ENCODE peak calls at places on chromosomes 5 and 9, in nine cellular contexts. G is astrocyte of the cerebellum, L is fibroblast of mammary gland, H is MCF 10A, K is mucosa of descending colon, Q is heart right ventricle, Z is PC-9, F is astrocyte of the spinal cord, E is MM.1S. N is an unnamed sample.
A peak's percentile ranks its signal among the peaks of the same experiment; 100 is the strongest.

GRCh38 chr5:73189816-73190451 is 16.9 kb downstream of the TMEM174 start:
- DNase-seq in G (peak; percentile 69), L (peak; percentile 66), H (peak; percentile 18), K (no peak), Q (no peak), Z (no peak), F (peak; percentile 72), E (no peak), N (no peak)

GRCh38 chr5:34570721-34571379 is 85.3 kb upstream of the RAI14 start:
- DNase-seq in G (no peak), L (peak; percentile 90), H (peak; percentile 21), K (no peak), Q (no peak), Z (no peak), F (peak; percentile 75), E (no peak), N (no peak)

GRCh38 chr9:27369591-27369990 is 72.6 kb upstream of the EQTN start:
- DNase-seq in G (no peak), L (no peak), H (peak; percentile 37), K (no peak), Q (no peak), Z (no peak), F (no peak), E (no peak), N (no peak)

GRCh38 chr5:137205237-137205636 is 293.9 kb downstream of the SPOCK1 start:
- DNase-seq in G (no peak), L (no peak), H (peak; percentile 52), K (no peak), Q (no peak), Z (no peak), F (no peak), E (no peak), N (no peak)

GRCh38 chr9:125931211-125931610 is 184.0 kb downstream of the PBX3 start:
- DNase-seq in G (no peak), L (no peak), H (no peak), K (no peak), Q (no peak), Z (no peak), F (no peak), E (no peak), N (no peak)

GRCh38 chr9:91359083-91359482 is 2.6 kb downstream of the AUH start:
- DNase-seq in G (no peak), L (no peak), H (no peak), K (no peak), Q (no peak), Z (no peak), F (no peak), E (no peak), N (no peak)

GRCh38 chr5:73131711-73132428 is 11.5 kb downstream of the TMEM171 start:
- DNase-seq in G (no peak), L (no peak), H (no peak), K (no peak), Q (no peak), Z (no peak), F (no peak), E (no peak), N (no peak)

GRCh38 chr5:176542596-176543427 is 5.6 kb upstream of the RNF44 start:
- DNase-seq in G (no peak), L (no peak), H (peak; percentile 52), K (peak; percentile 75), Q (no peak), Z (no peak), F (no peak), E (peak; percentile 64), N (peak; percentile 85)

DNA sequence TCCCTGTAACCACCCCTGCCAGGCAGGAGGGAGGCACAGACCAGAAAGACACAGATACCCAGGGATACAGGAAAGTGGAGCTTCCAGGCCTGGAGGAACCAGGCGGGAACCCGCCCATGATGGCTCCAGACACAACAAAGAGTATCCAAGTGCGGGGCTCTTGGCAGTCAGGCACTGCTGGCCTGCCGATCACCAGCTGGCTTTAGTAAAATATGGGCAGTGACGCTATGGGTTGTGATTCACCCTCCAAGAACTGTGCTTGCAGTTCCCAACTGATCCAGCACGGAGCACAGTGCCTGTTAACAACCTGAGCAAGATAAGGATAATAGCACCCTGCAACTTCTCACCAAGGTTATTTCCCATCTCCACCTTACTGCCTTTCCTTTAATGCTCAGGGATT is 463.3 kb downstream of the IRX1 start:
- DNase-seq in G (no peak), L (no peak), H (peak; percentile 31), K (no peak), Q (no peak), Z (no peak), F (no peak), E (no peak), N (no peak)
- TF ChIP-seq CTCF in G (no peak), L (no peak), H (no peak), K (no peak), Q (no peak), Z (no peak), F (no peak), E (no peak), N (no peak)

GRCh38 chr9:37239921-37240320 is 119.5 kb downstream of the ZCCHC7 start:
- DNase-seq in G (no peak), L (no peak), H (no peak), K (no peak), Q (no peak), Z (no peak), F (no peak), E (no peak), N (no peak)
- TF ChIP-seq CTCF in G (no peak), L (no peak), H (no peak), K (no peak), Q (no peak), Z (no peak), F (no peak), E (no peak), N (no peak)

GRCh38 chr9:136219276-136219675 is 14.3 kb upstream of the LHX3 start:
- DNase-seq in G (peak; percentile 54), L (peak; percentile 52), H (peak; percentile 88), K (no peak), Q (no peak), Z (no peak), F (peak; percentile 65), E (no peak), N (no peak)

GRCh38 chr9:136216541-136217240 is 11.8 kb upstream of the LHX3 start:
- DNase-seq in G (no peak), L (no peak), H (no peak), K (no peak), Q (no peak), Z (no peak), F (no peak), E (no peak), N (no peak)

GRCh38 chr9:136218271-136218670 is 13.3 kb upstream of the LHX3 start:
- DNase-seq in G (no peak), L (no peak), H (no peak), K (no peak), Q (no peak), Z (no peak), F (no peak), E (no peak), N (no peak)

GRCh38 chr9:136220017-136220729 is 15.2 kb upstream of the LHX3 start:
- DNase-seq in G (no peak), L (peak; percentile 15), H (peak; percentile 83), K (no peak), Q (no peak), Z (peak; percentile 63), F (peak; percentile 49), E (no peak), N (no peak)

DNA sequence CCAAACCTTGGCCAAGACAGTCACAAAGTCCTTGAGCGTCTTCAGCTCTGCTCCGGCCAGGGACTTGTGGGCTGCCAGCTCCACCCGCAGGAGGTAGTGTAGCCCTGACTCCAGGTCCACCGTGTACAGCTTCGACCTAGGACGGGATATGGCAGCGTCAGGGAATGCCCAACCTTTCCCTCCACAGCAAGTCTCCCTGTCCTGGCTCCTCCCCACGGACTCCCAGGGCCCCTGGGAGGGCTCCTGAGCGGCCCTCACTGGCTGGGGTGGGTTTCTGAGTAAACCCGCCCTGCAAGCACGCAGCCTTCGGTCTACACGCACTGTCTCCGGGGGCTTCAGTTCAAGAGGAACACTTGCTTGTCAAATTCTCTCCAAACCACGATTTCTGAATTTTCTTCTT is 13.7 kb upstream of the LHX3 start:
- DNase-seq in G (no peak), L (no peak), H (no peak), K (no peak), Q (no peak), Z (no peak), F (no peak), E (no peak), N (no peak)
- TF ChIP-seq CTCF in G (no peak), L (no peak), H (no peak), K (no peak), Q (no peak), Z (no peak), F (no peak), E (no peak), N (no peak)

GRCh38 chr9:113257863-113258262 is 17.5 kb downstream of the CDC26 start:
- DNase-seq in G (no peak), L (no peak), H (no peak), K (no peak), Q (no peak), Z (no peak), F (no peak), E (no peak), N (no peak)

GRCh38 chr9:113258282-113258681 is 17.1 kb downstream of the CDC26 start:
- DNase-seq in G (no peak), L (no peak), H (no peak), K (no peak), Q (no peak), Z (no peak), F (no peak), E (no peak), N (no peak)

GRCh38 chr9:113267911-113268563 is 7.3 kb downstream of the CDC26 start:
- DNase-seq in G (no peak), L (no peak), H (no peak), K (no peak), Q (no peak), Z (no peak), F (no peak), E (no peak), N (no peak)

GRCh38 chr9:113261917-113262671 is 13.3 kb downstream of the CDC26 start:
- DNase-seq in G (peak; percentile 23), L (no peak), H (no peak), K (no peak), Q (no peak), Z (no peak), F (peak; percentile 3), E (no peak), N (no peak)
- TF ChIP-seq CTCF in G (no peak), L (no peak), H (no peak), K (no peak), Q (no peak), Z (no peak), F (no peak), E (no peak), N (no peak)

GRCh38 chr5:135833961-135834638 is 363 bp upstream of the SLC25A48 start:
- DNase-seq in G (no peak), L (peak; percentile 43), H (peak; percentile 56), K (no peak), Q (no peak), Z (no peak), F (peak; percentile 22), E (no peak), N (peak; percentile 60)
- TF ChIP-seq CTCF in G (peak; percentile 80), L (peak; percentile 52), H (no peak), K (peak; percentile 67), Q (peak; percentile 31), Z (no peak), F (peak; percentile 76), E (no peak), N (peak; percentile 43)

N was measured in GM20000.